ENCODE peak calls at places on chromosomes 5 and 9, in ten cellular contexts. U, I, X, E, R, G, Y, A, Z and J are unnamed samples.

GRCh38 chr5:142327111-142327842 is 2.5 kb upstream of the SPRY4 start:
- DNase-seq in U (no peak), I (peak), X (no peak), E (peak), R (no peak), G (no peak), Y (no peak), A (no peak), Z (peak), J (no peak)

GRCh38 chr9:134611046-134611445 is 30.6 kb upstream of the COL5A1 start:
- DNase-seq in U (no peak), I (no peak), X (no peak), E (no peak), R (no peak), G (no peak), Y (no peak), A (no peak), Z (no peak), J (no peak)

GRCh38 chr9:78239506-78239905 is 3.6 kb downstream of the CEP78 start:
- DNase-seq in U (no peak), I (no peak), X (no peak), E (no peak), R (peak), G (no peak), Y (no peak), A (no peak), Z (no peak), J (no peak)

GRCh38 chr5:92687793-92688467 is 893.1 kb downstream of the NR2F1-AS1 start:
- DNase-seq in U (no peak), I (peak), X (peak), E (peak), R (no peak), G (no peak), Y (no peak), A (no peak), Z (peak), J (peak)

GRCh38 chr9:91078041-91078441 is 276.4 kb downstream of the SYK start:
- DNase-seq in U (no peak), I (no peak), X (no peak), E (no peak), R (no peak), G (no peak), Y (no peak), A (no peak), Z (no peak), J (no peak)

GRCh38 chr5:51960617-51961115 is 577.4 kb downstream of the ISL1 start:
- DNase-seq in U (no peak), I (no peak), X (no peak), E (peak), R (no peak), G (no peak), Y (peak), A (no peak), Z (no peak), J (peak)

GRCh38 chr9:116566677-116567488 is 120.2 kb upstream of the TRIM32 start:
- DNase-seq in U (no peak), I (no peak), X (no peak), E (peak), R (no peak), G (no peak), Y (no peak), A (no peak), Z (no peak), J (no peak)

GRCh38 chr5:145941677-145942130 is 5.3 kb downstream of the SH3RF2 start:
- DNase-seq in U (no peak), I (peak), X (no peak), E (no peak), R (no peak), G (no peak), Y (no peak), A (no peak), Z (no peak), J (no peak)

GRCh38 chr5:127909078-127909477 is 174.5 kb upstream of the SLC12A2 start:
- DNase-seq in U (no peak), I (peak), X (peak), E (peak), R (peak), G (no peak), Y (no peak), A (peak), Z (peak), J (peak)

GRCh38 chr9:105332471-105332870 is 88.0 kb downstream of the SLC44A1 start:
- DNase-seq in U (no peak), I (no peak), X (no peak), E (peak), R (no peak), G (no peak), Y (no peak), A (no peak), Z (no peak), J (no peak)

GRCh38 chr5:67010684-67011409 is 185.8 kb downstream of the CD180 start:
- DNase-seq in U (no peak), I (peak), X (no peak), E (peak), R (no peak), G (no peak), Y (no peak), A (peak), Z (no peak), J (no peak)

GRCh38 chr9:133379153-133380086 is 3.3 kb downstream of the STKLD1 start:
- DNase-seq in U (no peak), I (no peak), X (no peak), E (no peak), R (no peak), G (peak), Y (no peak), A (no peak), Z (no peak), J (no peak)

GRCh38 chr9:6646028-6646636 is 603 bp upstream of the GLDC start:
- DNase-seq in U (no peak), I (peak), X (no peak), E (no peak), R (no peak), G (no peak), Y (peak), A (peak), Z (no peak), J (no peak)

GRCh38 chr5:67141644-67142043 is 55.0 kb downstream of the CD180 start:
- DNase-seq in U (no peak), I (no peak), X (no peak), E (no peak), R (no peak), G (no peak), Y (peak), A (no peak), Z (no peak), J (no peak)

GRCh38 chr5:108028411-108028810 is 353.5 kb downstream of the FBXL17 start:
- DNase-seq in U (no peak), I (no peak), X (peak), E (peak), R (no peak), G (no peak), Y (no peak), A (no peak), Z (no peak), J (peak)

GRCh38 chr9:34612788-34613390 is 992 bp upstream of the RPP25L start:
- DNase-seq in U (peak), I (peak), X (peak), E (peak), R (peak), G (peak), Y (peak), A (peak), Z (peak), J (peak)

GRCh38 chr5:101517795-101518194 is 614.7 kb upstream of the ST8SIA4 start:
- DNase-seq in U (no peak), I (no peak), X (no peak), E (no peak), R (no peak), G (no peak), Y (no peak), A (no peak), Z (no peak), J (no peak)

GRCh38 chr5:130216306-130216705 is 312.0 kb downstream of the CHSY3 start:
- DNase-seq in U (no peak), I (no peak), X (no peak), E (no peak), R (no peak), G (no peak), Y (no peak), A (no peak), Z (no peak), J (no peak)

GRCh38 chr5:100270323-100270771 is 264.8 kb upstream of the FAM174A start:
- DNase-seq in U (no peak), I (peak), X (no peak), E (peak), R (no peak), G (no peak), Y (no peak), A (no peak), Z (no peak), J (no peak)

GRCh38 chr5:87605663-87606062 is 192.9 kb upstream of the CCNH start:
- DNase-seq in U (no peak), I (no peak), X (no peak), E (no peak), R (no peak), G (no peak), Y (no peak), A (no peak), Z (no peak), J (no peak)

GRCh38 chr5:14039576-14039975 is 95.1 kb upstream of the DNAH5 start:
- DNase-seq in U (no peak), I (peak), X (no peak), E (peak), R (no peak), G (no peak), Y (no peak), A (no peak), Z (no peak), J (no peak)

GRCh38 chr9:32882616-32883015 is 99.3 kb downstream of the TMEM215 start:
- DNase-seq in U (no peak), I (no peak), X (no peak), E (no peak), R (no peak), G (no peak), Y (no peak), A (no peak), Z (no peak), J (no peak)

GRCh38 chr5:142426676-142427364 is 102.0 kb upstream of the SPRY4 start:
- DNase-seq in U (no peak), I (no peak), X (no peak), E (no peak), R (no peak), G (no peak), Y (no peak), A (no peak), Z (no peak), J (no peak)